ENCODE peak calls at places on chromosome 4, in five cellular contexts. B, E, K, I and P are unnamed samples.

GRCh38 chr4:185318679-185319078 is 77.0 kb downstream of the LRP2BP start:
- DNase-seq in I (no peak), K (peak; percentile 81), B (peak; percentile 44), E (no peak), P (no peak)

GRCh38 chr4:83109480-83110221 is 4.9 kb downstream of the PLAC8 start:
- DNase-seq in K (no peak), I (no peak), B (no peak), E (peak; percentile 80), P (peak; percentile 56)

GRCh38 chr4:155615054-155615887 is 51.4 kb upstream of the GUCY1A1 start:
- DNase-seq in E (no peak), K (no peak), B (no peak), I (no peak), P (no peak)

GRCh38 chr4:38242110-38242509 is 281.9 kb downstream of the PTTG2 start:
- DNase-seq in I (no peak), K (no peak), E (no peak), B (no peak), P (no peak)

GRCh38 chr4:72311291-72311690 is 257.7 kb downstream of the ADAMTS3 start:
- DNase-seq in K (no peak), I (no peak), E (no peak), B (no peak), P (no peak)

GRCh38 chr4:76300012-76300411 is 6.5 kb upstream of the STBD1 start:
- DNase-seq in B (no peak), I (no peak), E (no peak), K (no peak), P (no peak)

GRCh38 chr4:107125496-107125895 is 89.4 kb upstream of the DKK2 start:
- DNase-seq in E (no peak), I (no peak), B (no peak), K (no peak), P (no peak)

GRCh38 chr4:186298034-186298647 is 32.2 kb downstream of the F11 start:
- DNase-seq in B (no peak), E (peak; percentile 63), K (no peak), I (no peak), P (no peak)

GRCh38 chr4:112633477-112634235 is 3.1 kb downstream of the ZGRF1 start:
- DNase-seq in B (no peak), E (no peak), I (peak; percentile 17), K (peak; percentile 18), P (peak; percentile 10)

GRCh38 chr4:47816748-47817147 is 21.1 kb downstream of the CORIN start:
- DNase-seq in I (no peak), K (no peak), B (no peak), E (no peak), P (no peak)

GRCh38 chr4:180058731-180059215 is 2184.4 kb upstream of the TENM3 start:
- DNase-seq in B (peak; percentile 22), K (no peak), E (peak; percentile 81), I (no peak), P (peak; percentile 66)

GRCh38 chr4:141563721-141564120 is 72.7 kb upstream of the IL15 start:
- DNase-seq in K (no peak), B (no peak), I (no peak), E (no peak), P (no peak)

DNA sequence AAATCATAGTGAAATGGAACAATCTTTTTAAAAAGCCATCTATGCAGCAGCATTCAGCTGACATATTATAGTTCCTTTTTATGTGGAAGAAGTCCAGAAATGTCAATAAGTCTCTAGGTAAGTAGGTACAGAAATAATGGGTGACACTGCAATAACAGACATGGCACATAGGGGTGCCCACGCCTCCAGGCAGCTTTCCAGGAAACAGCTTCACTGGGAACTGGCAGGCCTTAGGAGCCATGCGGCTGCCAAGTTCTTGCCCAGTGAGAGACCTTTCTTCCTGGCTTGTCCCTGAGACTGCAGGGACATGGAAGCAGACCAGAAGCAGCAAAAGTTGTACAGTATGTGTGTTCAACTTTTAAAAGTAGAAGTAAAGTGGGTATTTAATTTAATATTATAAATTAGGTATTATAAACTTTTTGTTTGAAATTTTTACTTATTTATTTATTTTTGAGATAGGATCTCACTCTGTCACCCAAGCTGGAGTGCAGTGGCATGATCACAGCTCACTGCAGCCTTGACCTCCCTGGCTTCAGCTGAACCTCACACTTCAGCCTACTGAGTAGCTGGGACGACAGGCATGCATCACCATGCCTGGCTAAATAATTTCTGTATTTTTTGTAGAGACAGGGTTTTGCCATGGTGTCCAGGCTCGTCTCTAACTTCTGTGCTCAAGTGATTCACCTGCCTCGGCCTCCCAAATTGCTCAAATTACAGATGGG is 12.1 kb upstream of the ETNPPL start:
- DNase-seq in B (no peak), K (no peak), E (no peak), I (no peak), P (no peak)
- TF ChIP-seq SUZ12 in B (no peak), K (no peak), E (no peak), I (no peak), P (no peak)

GRCh38 chr4:146632770-146633470 is 5.8 kb upstream of the POU4F2 start:
- DNase-seq in I (no peak), E (no peak), K (no peak), B (no peak), P (no peak)
- TF ChIP-seq SUZ12 in I (no peak), E (no peak), K (no peak), B (no peak), P (no peak)

DNA sequence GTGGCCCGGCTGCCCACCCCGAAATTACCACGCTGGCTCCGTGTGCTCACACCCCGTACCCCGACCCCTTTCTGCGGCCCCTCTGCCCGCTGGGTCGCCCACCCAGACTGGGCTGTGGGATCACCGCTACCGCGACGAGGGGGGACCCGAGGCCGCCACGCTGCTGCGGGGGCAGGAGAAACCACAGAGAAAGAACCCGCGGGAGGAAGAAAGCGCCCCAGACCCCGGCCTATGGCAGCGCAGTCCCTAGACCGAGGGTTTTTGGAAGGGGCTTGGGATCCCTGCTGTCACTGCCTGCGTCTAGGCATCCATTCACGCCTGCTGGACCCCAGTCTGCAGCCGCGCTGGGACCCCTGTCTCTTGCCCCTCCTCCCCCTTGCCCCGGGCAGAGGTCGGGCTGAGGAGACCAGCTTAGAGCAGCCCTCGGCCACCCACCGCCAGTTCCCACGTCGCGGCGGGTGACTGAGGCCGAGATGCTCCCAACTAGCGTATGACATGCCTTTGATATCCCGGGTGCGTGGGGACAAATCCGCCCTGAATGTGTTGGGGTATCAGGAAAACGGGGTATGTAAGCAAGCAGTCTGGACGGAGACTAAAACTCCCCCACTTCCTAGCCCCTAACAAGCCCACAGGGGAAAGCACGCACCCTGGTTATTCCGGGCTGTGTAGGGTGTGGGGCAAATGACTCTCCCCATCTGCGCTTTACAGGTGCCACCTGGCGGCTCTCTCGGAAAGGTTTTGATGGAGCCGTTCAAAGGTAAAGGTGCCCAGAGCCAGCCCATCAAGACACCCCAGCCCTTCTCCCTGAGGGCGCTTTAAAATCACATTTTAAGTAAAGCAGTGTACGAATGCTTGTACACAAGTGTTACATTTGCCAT is 867 bp upstream of the INPP4B start:
- DNase-seq in B (peak; percentile 27), K (peak; percentile 10), I (no peak), E (peak; percentile 70), P (peak; percentile 28)
- TF ChIP-seq SUZ12 in B (no peak), K (no peak), I (no peak), E (peak; percentile 73), P (no peak)

DNA sequence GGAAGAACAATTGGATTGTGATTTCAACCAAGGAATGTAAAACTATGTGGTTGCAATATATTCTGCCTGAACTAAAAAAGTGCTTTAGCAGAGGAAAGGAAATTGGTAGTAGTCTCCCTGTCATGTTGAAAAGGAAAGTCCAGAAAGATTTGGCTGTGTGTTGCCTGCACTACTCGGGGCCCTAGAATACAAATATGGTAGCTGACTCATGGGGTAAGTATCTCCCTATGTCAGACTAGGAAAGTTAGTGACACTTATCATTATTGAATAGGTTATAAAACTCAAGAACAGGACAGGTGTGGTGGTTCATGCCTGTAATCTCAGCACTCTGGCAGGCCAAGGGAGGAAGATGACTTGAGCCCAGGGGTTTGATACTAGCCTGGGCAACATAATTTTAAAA is 9.5 kb upstream of the EIF4E start:
- DNase-seq in E (no peak), K (no peak), B (no peak), I (no peak), P (no peak)
- TF ChIP-seq SUZ12 in E (no peak), K (no peak), B (no peak), I (no peak), P (no peak)

GRCh38 chr4:158682071-158682470 is 10.0 kb downstream of the ETFDH start:
- DNase-seq in E (no peak), I (no peak), B (no peak), K (no peak), P (no peak)
- TF ChIP-seq SUZ12 in E (no peak), I (no peak), B (no peak), K (no peak), P (no peak)

GRCh38 chr4:75042601-75043208 is 109.8 kb downstream of the PARM1 start:
- DNase-seq in K (no peak), I (no peak), E (no peak), B (no peak), P (no peak)

GRCh38 chr4:75031746-75032145 is 98.8 kb downstream of the PARM1 start:
- DNase-seq in I (no peak), E (no peak), K (no peak), B (no peak), P (no peak)

GRCh38 chr4:75038376-75038775 is 105.5 kb downstream of the PARM1 start:
- DNase-seq in K (no peak), E (no peak), I (no peak), B (no peak), P (no peak)

GRCh38 chr4:75036046-75036445 is 103.1 kb downstream of the PARM1 start:
- DNase-seq in E (no peak), B (no peak), I (peak; percentile 23), K (no peak), P (no peak)

DNA sequence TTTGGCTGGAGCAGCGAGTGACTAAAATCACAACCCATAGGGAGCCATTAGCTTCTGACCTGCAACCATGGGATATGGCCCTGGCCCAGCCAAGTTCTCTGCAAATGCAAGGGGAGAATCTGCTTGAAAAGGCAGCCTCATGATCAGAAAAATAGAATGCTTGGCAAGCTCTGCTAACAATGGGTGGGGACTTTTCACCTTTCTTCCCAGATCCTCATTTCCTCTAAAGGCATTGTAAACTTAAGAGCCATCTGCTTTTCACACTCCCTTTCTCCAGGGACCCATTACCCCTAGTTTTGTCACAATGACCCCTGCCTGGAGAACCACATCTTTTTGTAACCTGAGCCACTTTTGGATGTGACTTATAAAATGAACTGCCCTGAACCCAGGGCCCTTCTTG is 104.3 kb downstream of the PARM1 start:
- DNase-seq in I (peak; percentile 23), E (no peak), B (no peak), K (no peak), P (no peak)
- TF ChIP-seq SUZ12 in I (no peak), E (no peak), B (no peak), K (no peak), P (no peak)

DNA sequence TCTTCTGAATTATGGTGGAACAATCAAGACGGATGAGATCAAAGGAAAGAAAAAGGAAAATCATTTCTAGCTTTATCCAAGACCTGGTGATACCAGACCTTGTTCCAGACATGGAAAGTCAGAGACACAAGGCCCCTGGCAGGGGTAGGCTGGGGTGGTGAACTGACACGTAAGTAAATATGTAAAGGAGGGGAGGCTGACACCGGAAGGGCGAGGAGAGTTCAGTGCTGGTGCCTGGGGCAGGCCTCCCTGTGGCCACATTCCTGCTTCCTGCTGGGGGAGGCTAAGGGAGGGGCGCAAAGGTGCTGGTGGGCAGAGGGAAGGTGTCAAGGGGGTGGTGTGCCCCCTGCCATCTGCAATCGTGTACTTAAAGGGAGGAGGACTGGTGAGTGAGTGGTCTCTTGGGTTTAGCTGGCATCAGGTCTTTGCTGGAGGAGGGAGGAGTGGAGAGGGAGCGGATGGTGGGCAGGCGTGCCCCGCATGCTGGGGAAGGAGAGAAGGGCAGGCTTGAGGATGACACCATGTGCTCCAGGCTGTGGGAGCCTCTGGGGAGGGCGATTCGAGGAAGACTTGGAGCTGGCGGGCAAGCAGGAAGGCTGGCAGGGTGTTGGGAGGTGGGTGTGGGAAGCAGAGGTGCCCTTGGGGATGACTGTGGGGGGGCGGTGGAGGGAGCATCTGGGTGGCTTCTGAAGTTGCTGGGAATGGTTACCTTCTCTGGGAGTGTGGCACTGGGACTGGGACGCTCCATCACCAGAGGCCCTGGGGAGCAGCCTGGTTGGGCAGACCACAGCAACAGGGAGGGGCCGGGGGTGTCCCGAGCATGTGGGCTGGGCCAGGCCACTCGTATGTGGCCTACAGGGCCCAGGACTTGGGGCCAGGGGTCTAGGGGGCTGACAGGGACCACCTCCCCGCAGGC is 30.6 kb upstream of the AFAP1 start:
- DNase-seq in I (no peak), K (peak; percentile 76), B (no peak), E (no peak), P (no peak)
- TF ChIP-seq SUZ12 in I (no peak), K (no peak), B (no peak), E (no peak), P (no peak)